ENCODE peak calls at places on chromosomes 1 and 21, in eight cellular contexts. N is HepG2; O is CD8-positive, alpha-beta T cell; H is right lobe of liver; P is astrocyte; D is A549; I is HCT116; R is IMR-90. X is an unnamed sample. For H3K4me1, the result is how much of the 10 kb centered on the place peaks cover.

GRCh38 chr1:177943999-177944672 is 25.7 kb downstream of the SEC16B start:
- DNase-seq in N (no peak), O (no peak), H (no peak), P (no peak), D (no peak), I (no peak), R (no peak), X (no peak)

GRCh38 chr1:25797939-25798338 is 2.1 kb upstream of the SELENON start:
- DNase-seq in N (peak), O (no peak), H (no peak), P (no peak), D (peak), I (no peak), R (no peak), X (no peak)

GRCh38 chr1:30400436-30400975 is 322.9 kb downstream of the MATN1 start:
- DNase-seq in N (no peak), O (no peak), H (no peak), P (no peak), D (no peak), I (no peak), R (no peak), X (no peak)

GRCh38 chr1:160567858-160568682 is 11.2 kb downstream of the CD84 start:
- DNase-seq in N (no peak), O (peak), H (no peak), P (no peak), D (no peak), I (no peak), R (no peak), X (no peak)

GRCh38 chr1:178004926-178005391 is 35.1 kb upstream of the SEC16B start:
- DNase-seq in N (no peak), O (no peak), H (no peak), P (peak), D (no peak), I (peak), R (peak), X (peak)

GRCh38 chr21:19029816-19030215 is 626.2 kb upstream of the TMPRSS15 start:
- DNase-seq in N (no peak), O (no peak), H (no peak), P (no peak), D (no peak), I (no peak), R (no peak), X (no peak)

GRCh38 chr1:54413295-54413694 is 7.1 kb upstream of the SSBP3 start:
- DNase-seq in N (peak), O (no peak), H (peak), P (no peak), D (no peak), I (no peak), R (peak), X (no peak)

GRCh38 chr1:154745750-154746425 is 124.2 kb downstream of the KCNN3 start:
- DNase-seq in N (no peak), O (no peak), H (no peak), P (no peak), D (no peak), I (no peak), R (no peak), X (no peak)

GRCh38 chr1:170483041-170483440 is 48.9 kb upstream of the GORAB start:
- DNase-seq in N (no peak), O (no peak), H (no peak), P (no peak), D (no peak), I (no peak), R (no peak), X (no peak)

GRCh38 chr1:214438059-214438458 is 113.3 kb downstream of the PTPN14 start:
- DNase-seq in N (no peak), O (no peak), H (no peak), P (no peak), D (no peak), I (no peak), R (no peak), X (no peak)

GRCh38 chr1:208431721-208432120 is 187.5 kb upstream of the PLXNA2 start:
- DNase-seq in N (no peak), O (no peak), H (no peak), P (peak), D (no peak), I (no peak), R (peak), X (no peak)

GRCh38 chr1:183097438-183098051 is 74.3 kb downstream of the LAMC1 start:
- DNase-seq in N (no peak), O (no peak), H (no peak), P (peak), D (no peak), I (no peak), R (peak), X (peak)

GRCh38 chr1:224730950-224731349 is 114.8 kb downstream of the CNIH3 start:
- DNase-seq in N (no peak), O (no peak), H (no peak), P (no peak), D (no peak), I (no peak), R (peak), X (no peak)

GRCh38 chr1:175234639-175235038 is 42.1 kb upstream of the KIAA0040 start:
- DNase-seq in N (no peak), O (no peak), H (no peak), P (no peak), D (no peak), I (no peak), R (no peak), X (no peak)

GRCh38 chr21:27035791-27036190 is 68.9 kb upstream of the ADAMTS5 start:
- DNase-seq in N (no peak), O (no peak), H (no peak), P (no peak), D (no peak), I (no peak), R (no peak), X (no peak)

GRCh38 chr1:12078938-12079861 is 16.1 kb downstream of the TNFRSF8 start:
- DNase-seq in N (peak), O (no peak), H (no peak), P (no peak), D (peak), I (peak), R (peak), X (no peak)

GRCh38 chr1:65065535-65066378 is 82.2 kb upstream of the AK4 start:
- DNase-seq in N (no peak), O (no peak), H (peak), P (no peak), D (peak), I (no peak), R (no peak), X (no peak)

GRCh38 chr21:43364851-43365424 is 62.0 kb downstream of the SIK1 start:
- DNase-seq in N (peak), O (no peak), H (peak), P (no peak), D (no peak), I (no peak), R (no peak), X (no peak)

GRCh38 chr1:170881268-170882265 is 53.8 kb upstream of the MROH9 start:
- DNase-seq in N (no peak), O (no peak), H (no peak), P (peak), D (no peak), I (peak), R (peak), X (peak)

GRCh38 chr1:27603320-27603961 is 503 bp downstream of the AHDC1 start:
- DNase-seq in N (no peak), O (no peak), H (peak), P (no peak), D (peak), I (no peak), R (no peak), X (peak)

GRCh38 chr1:91830242-91831131 is 55.5 kb downstream of the TGFBR3 start:
- DNase-seq in N (peak), O (no peak), H (peak), P (peak), D (peak), I (no peak), R (peak), X (no peak)

GRCh38 chr21:42191064-42191463 is 27.9 kb upstream of the ABCG1 start:
- DNase-seq in N (no peak), O (no peak), H (no peak), P (no peak), D (no peak), I (no peak), R (no peak), X (no peak)

GRCh38 chr1:203296456-203297073 is 8.8 kb upstream of the BTG2 start:
- DNase-seq in N (no peak), O (no peak), H (no peak), P (no peak), D (no peak), I (no peak), R (no peak), X (no peak)

GRCh38 chr1:2097386-2098300 is 47.4 kb downstream of the PRKCZ start:
- DNase-seq in N (peak), O (no peak), H (no peak), P (no peak), D (no peak), I (peak), R (no peak), X (peak)

GRCh38 chr1:153192697-153193096 is 10.5 kb upstream of the LELP1 start:
- DNase-seq in N (peak), O (no peak), H (no peak), P (no peak), D (no peak), I (peak), R (no peak), X (no peak)

GRCh38 chr1:22922640-22923039 is 50.0 kb downstream of the LACTBL1 start:
- DNase-seq in N (no peak), O (no peak), H (no peak), P (no peak), D (no peak), I (no peak), R (peak), X (peak)

GRCh38 chr1:1342061-1342562 is 7.1 kb downstream of the DVL1 start:
- DNase-seq in N (no peak), O (no peak), H (no peak), P (no peak), D (no peak), I (no peak), R (no peak), X (no peak)

GRCh38 chr1:21302747-21303715 is 12.8 kb upstream of the ECE1 start:
- DNase-seq in N (no peak), O (no peak), H (no peak), P (peak), D (no peak), I (no peak), R (peak), X (peak)

GRCh38 chr1:51044199-51044598 is 57.8 kb upstream of the C1orf185 start:
- DNase-seq in N (no peak), O (no peak), H (no peak), P (no peak), D (no peak), I (no peak), R (no peak), X (no peak)

GRCh38 chr1:228000836-228001563 is 5.8 kb upstream of the WNT3A start:
- DNase-seq in N (no peak), O (no peak), H (no peak), P (no peak), D (no peak), I (no peak), R (no peak), X (no peak)

GRCh38 chr1:85449356-85449755 is 15.6 kb downstream of the DDAH1 start:
- DNase-seq in N (no peak), O (no peak), H (no peak), P (no peak), D (no peak), I (no peak), R (no peak), X (no peak)

GRCh38 chr1:15948091-15948591 is 27.8 kb downstream of the ZBTB17 start:
- DNase-seq in N (no peak), O (no peak), H (no peak), P (no peak), D (no peak), I (no peak), R (no peak), X (no peak)

GRCh38 chr1:226602186-226603029 is 53.8 kb downstream of the STUM start:
- DNase-seq in N (no peak), O (no peak), H (no peak), P (peak), D (no peak), I (no peak), R (peak), X (peak)

DNA sequence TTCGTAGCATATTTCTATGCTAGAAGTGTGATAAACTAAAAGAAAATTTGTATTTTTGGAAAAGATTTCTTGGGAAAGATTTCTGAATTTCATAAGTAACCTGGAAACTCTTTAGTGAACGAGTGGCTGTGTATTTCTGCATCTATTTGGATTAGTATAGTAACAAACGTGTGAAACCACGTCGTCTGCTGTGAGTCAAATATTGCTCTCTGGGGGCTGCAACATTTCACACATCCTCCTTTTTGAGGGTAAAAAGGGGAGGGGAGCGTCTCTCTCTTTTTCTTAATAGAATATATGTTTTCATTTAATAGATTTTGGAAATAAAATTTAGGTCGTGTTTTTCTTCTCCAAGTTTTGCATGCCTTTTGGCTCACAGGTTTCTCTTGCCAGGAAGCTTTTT is 44.8 kb downstream of the LHX9 start:
- DNase-seq in N (no peak), O (no peak), H (no peak), P (no peak), D (no peak), I (no peak), R (no peak), X (no peak)
- TF ChIP-seq CTCF in N (no peak), O (no peak), H (no peak), P (no peak), D (no peak), I (no peak), R (no peak), X (no peak)

GRCh38 chr1:39396671-39397070 is 94.8 kb upstream of the BMP8A start:
- DNase-seq in N (no peak), O (no peak), H (no peak), P (no peak), D (no peak), I (no peak), R (no peak), X (no peak)
- H3K4me1 ChIP-seq in N (half or more), O (under half), H (under half), P (half or more), D (half or more), I (half or more), R (under half), X (half or more)

DNA sequence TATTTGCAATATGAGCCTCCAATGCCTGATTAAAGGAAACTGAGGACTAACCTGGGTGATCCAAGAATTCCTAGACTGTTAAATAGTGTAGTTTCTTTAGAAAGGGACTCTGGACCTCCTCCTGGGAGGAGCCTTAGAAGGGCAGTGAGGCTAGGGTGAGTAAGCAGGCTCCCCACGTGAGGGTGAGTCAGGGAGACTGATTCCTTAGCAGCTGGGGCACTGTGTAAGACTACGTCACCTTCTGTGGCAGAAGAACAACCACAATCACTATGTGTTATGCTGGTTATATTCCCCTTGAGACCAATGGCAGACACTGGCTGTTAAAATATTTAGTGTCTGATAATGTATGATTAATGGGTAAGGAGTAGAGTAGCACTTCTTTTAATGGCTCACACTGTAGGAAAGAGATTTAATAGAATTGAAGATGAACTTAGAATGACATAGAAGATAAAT is 53.3 kb upstream of the SYT14 start:
- DNase-seq in N (peak), O (no peak), H (no peak), P (peak), D (peak), I (peak), R (peak), X (peak)
- H3K27ac ChIP-seq in N (no peak), O (no peak), H (no peak), P (peak), D (peak), I (no peak), R (no peak), X (peak)

DNA sequence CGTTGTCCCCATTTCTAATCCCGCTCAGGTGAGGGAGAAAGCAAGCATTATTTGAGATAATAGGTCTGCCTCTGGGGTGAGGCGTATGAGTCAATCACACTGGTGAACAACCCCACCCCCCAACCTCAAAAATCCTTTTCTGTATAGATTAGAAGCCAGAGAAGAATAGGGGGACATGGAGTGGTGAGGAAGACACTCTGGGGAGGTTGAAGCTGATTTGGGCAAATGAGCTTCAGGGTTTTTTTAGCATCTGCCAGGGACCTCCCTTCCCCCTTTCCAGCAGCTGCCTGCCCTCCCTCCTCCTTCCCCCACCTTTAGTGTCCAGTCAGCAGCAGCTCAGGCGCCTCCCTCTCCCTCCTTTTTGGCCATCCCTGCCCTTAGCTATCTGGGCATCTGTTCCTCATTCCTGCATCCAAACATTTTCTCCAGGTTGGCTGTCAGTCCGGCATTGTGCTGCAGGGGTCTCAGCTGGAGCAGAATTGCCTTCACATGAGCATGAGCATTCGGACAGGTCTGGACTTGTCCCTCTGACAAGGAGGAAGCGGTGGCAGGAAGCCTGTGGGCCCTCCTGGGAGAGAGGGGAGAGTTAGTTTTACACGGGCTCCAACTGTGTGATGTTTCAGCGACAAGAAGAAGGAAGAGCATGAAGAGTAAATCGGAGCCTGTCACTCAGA is 30.8 kb upstream of the PTGFRN start:
- DNase-seq in N (no peak), O (no peak), H (no peak), P (peak), D (no peak), I (peak), R (peak), X (peak)
- TF ChIP-seq CTCF in N (no peak), O (no peak), H (no peak), P (no peak), D (no peak), I (no peak), R (no peak), X (peak)

GRCh38 chr1:168467452-168467851 is 76.3 kb downstream of the XCL2 start:
- DNase-seq in N (no peak), O (no peak), H (no peak), P (peak), D (no peak), I (no peak), R (no peak), X (no peak)
- H3K4me1 ChIP-seq in N (half or more), O (half or more), H (under half), P (under half), D (under half), I (under half), R (under half), X (under half)